ENCODE peak calls at places on chromosome 2, in eight cellular contexts. N is SK-N-SH; Z is neural progenitor cell; O is psoas muscle; B is effector memory CD4-positive, alpha-beta T cell; K is heart right ventricle; T is iPS DF 6.9; D is A549. J is an unnamed sample. For H3K4me1, the result is how much of the 10 kb centered on the place peaks cover.

GRCh38 chr2:79511320-79511951 is 1.4 kb upstream of the CTNNA2 start:
- DNase-seq in N (no peak), Z (peak), O (no peak), B (no peak), K (peak), T (peak), D (peak), J (peak)

GRCh38 chr2:109529532-109530449 is 84.0 kb downstream of the SEPTIN10 start:
- DNase-seq in N (no peak), Z (no peak), O (no peak), B (no peak), K (no peak), T (no peak), D (no peak), J (no peak)

GRCh38 chr2:34261701-34262100 is 662.6 kb upstream of the FAM98A start:
- DNase-seq in N (no peak), Z (no peak), O (no peak), B (no peak), K (no peak), T (no peak), D (no peak), J (no peak)

GRCh38 chr2:230660294-230661060 is 52.2 kb upstream of the CAB39 start:
- DNase-seq in N (no peak), Z (no peak), O (peak), B (no peak), K (peak), T (no peak), D (no peak), J (peak)

GRCh38 chr2:45836740-45837139 is 185.3 kb downstream of the PRKCE start:
- DNase-seq in N (no peak), Z (no peak), O (no peak), B (no peak), K (no peak), T (no peak), D (no peak), J (no peak)

GRCh38 chr2:195648780-195649179 is 8.2 kb upstream of the SLC39A10 start:
- DNase-seq in N (no peak), Z (no peak), O (no peak), B (no peak), K (no peak), T (no peak), D (no peak), J (no peak)

GRCh38 chr2:172712251-172712650 is 23.4 kb upstream of the RAPGEF4 start:
- DNase-seq in N (no peak), Z (no peak), O (no peak), B (no peak), K (peak), T (no peak), D (no peak), J (no peak)

GRCh38 chr2:209556354-209556961 is 132.6 kb downstream of the MAP2 start:
- DNase-seq in N (peak), Z (peak), O (no peak), B (no peak), K (peak), T (no peak), D (peak), J (no peak)

GRCh38 chr2:26723475-26723874 is 31.0 kb downstream of the KCNK3 start:
- DNase-seq in N (no peak), Z (no peak), O (no peak), B (no peak), K (no peak), T (no peak), D (no peak), J (no peak)
- H3K4me1 ChIP-seq in N (under half), Z (under half), O (under half), B (under half), K (under half), T (under half), D (half or more), J (under half)

GRCh38 chr2:144455979-144456378 is 63.9 kb downstream of the ZEB2 start:
- DNase-seq in N (no peak), Z (no peak), O (no peak), B (no peak), K (no peak), T (no peak), D (no peak), J (no peak)

GRCh38 chr2:144453486-144454158 is 66.3 kb downstream of the ZEB2 start:
- DNase-seq in N (no peak), Z (no peak), O (no peak), B (no peak), K (no peak), T (no peak), D (no peak), J (no peak)

GRCh38 chr2:144454466-144455287 is 65.2 kb downstream of the ZEB2 start:
- DNase-seq in N (no peak), Z (no peak), O (no peak), B (no peak), K (no peak), T (no peak), D (no peak), J (no peak)

GRCh38 chr2:144458536-144458935 is 61.4 kb downstream of the ZEB2 start:
- DNase-seq in N (no peak), Z (no peak), O (no peak), B (no peak), K (no peak), T (no peak), D (no peak), J (no peak)

GRCh38 chr2:144456680-144457079 is 63.2 kb downstream of the ZEB2 start:
- DNase-seq in N (no peak), Z (no peak), O (peak), B (no peak), K (peak), T (no peak), D (peak), J (no peak)
- H3K4me1 ChIP-seq in N (under half), Z (half or more), O (half or more), B (under half), K (half or more), T (under half), D (under half), J (under half)

GRCh38 chr2:173924285-173924684 is 40.9 kb downstream of the SP3 start:
- DNase-seq in N (no peak), Z (no peak), O (no peak), B (no peak), K (no peak), T (no peak), D (no peak), J (no peak)

GRCh38 chr2:173922068-173922467 is 43.1 kb downstream of the SP3 start:
- DNase-seq in N (no peak), Z (no peak), O (no peak), B (no peak), K (no peak), T (no peak), D (no peak), J (no peak)

GRCh38 chr2:173929441-173929840 is 35.7 kb downstream of the SP3 start:
- DNase-seq in N (no peak), Z (no peak), O (no peak), B (no peak), K (no peak), T (no peak), D (no peak), J (no peak)

GRCh38 chr2:173922760-173923159 is 42.4 kb downstream of the SP3 start:
- DNase-seq in N (no peak), Z (no peak), O (no peak), B (no peak), K (no peak), T (no peak), D (no peak), J (no peak)

DNA sequence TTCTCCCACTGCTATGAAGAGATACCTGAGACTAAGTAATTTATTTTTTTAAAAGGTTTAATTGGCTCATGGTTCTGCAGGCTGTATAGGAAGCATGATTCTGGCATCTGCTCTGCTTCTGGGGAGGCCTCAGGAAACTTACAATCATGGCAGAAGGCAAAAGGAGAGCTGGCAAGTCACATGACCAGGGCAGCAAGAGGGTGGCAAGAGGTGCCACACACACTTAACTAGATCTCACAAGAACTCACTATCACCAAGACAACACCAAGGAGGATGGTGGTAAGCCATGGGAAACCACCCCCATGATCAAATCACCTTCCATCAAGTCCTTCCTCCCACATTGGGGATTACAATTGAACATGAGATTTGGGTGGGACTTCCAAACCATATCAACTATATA is 38.3 kb downstream of the SP3 start:
- DNase-seq in N (no peak), Z (no peak), O (no peak), B (no peak), K (no peak), T (no peak), D (no peak), J (no peak)
- H3K4me1 ChIP-seq in N (under half), Z (under half), O (under half), B (under half), K (half or more), T (under half), D (under half), J (under half)

DNA sequence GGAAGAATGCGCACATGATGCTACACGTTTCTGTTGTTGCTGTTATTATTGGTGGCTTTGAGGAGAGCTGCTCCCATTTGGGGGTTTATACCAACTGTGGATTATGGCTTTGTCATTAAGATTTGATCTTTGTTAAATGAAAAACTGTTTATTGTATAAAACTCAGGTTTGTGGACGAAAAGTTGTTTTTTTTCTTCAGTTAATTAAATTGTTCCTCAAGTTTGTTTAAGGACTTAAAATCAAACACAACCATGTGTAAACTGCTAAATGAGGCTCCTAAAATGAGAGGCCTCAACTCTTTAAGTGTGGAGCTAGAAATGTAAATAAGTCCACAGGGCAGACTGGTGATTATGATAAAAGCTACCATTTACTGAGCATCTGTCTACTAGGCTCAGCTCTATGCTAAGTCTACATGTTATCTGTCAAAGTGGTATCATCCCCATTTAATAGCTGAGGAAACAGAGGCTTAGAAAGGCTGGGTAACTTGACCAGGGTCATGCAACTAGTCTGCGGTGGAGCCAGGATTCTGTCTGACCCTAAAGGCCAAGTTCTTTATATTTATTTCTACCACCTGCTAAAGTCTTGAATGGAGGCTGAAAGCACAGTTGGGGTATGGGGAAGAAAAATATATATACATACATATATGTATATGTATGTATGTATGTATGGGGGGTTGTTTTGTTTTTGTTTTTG is 4.1 kb downstream of the MYCN start:
- DNase-seq in N (no peak), Z (no peak), O (no peak), B (no peak), K (no peak), T (no peak), D (no peak), J (no peak)
- H3K4me1 ChIP-seq in N (under half), Z (under half), O (under half), B (under half), K (under half), T (under half), D (under half), J (under half)

GRCh38 chr2:96534701-96535181 is 1.8 kb upstream of the ARID5A start:
- DNase-seq in N (peak), Z (no peak), O (no peak), B (no peak), K (no peak), T (no peak), D (no peak), J (no peak)
- H3K4me1 ChIP-seq in N (under half), Z (under half), O (half or more), B (under half), K (half or more), T (under half), D (under half), J (half or more)

GRCh38 chr2:200406379-200406778 is 99.9 kb downstream of the SPATS2L start:
- DNase-seq in N (no peak), Z (no peak), O (no peak), B (no peak), K (no peak), T (no peak), D (no peak), J (no peak)
- H3K4me1 ChIP-seq in N (under half), Z (under half), O (under half), B (under half), K (under half), T (under half), D (half or more), J (under half)

DNA sequence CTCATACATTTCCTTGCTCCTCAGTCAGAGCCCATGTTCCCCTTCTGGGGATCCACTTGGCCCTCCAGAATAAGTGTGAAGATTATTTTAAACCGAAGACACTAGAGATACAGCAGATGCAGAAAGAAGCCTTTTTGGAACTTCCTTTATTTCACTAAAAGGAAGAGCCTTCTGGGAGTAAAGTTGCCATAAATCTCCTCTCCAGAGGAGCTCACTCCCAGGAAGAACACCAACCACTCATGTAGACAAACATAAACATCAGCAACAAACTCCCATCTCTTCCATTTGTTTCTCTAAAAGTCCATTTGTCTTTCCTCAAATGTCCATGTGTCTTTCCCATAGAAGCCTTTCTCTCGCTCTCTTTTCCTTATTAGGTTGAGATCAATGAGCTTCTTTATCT is 62.4 kb upstream of the MSH6 start:
- DNase-seq in N (no peak), Z (no peak), O (no peak), B (no peak), K (no peak), T (no peak), D (no peak), J (no peak)
- H3K4me1 ChIP-seq in N (under half), Z (under half), O (under half), B (under half), K (under half), T (under half), D (under half), J (under half)

GRCh38 chr2:3478846-3479385 is 40.4 kb downstream of the ADI1 start:
- DNase-seq in N (no peak), Z (no peak), O (no peak), B (no peak), K (no peak), T (no peak), D (no peak), J (no peak)
- H3K4me1 ChIP-seq in N (under half), Z (under half), O (under half), B (under half), K (under half), T (under half), D (under half), J (under half)

J was measured in DND-41.